ENCODE peak calls at places on chromosomes 11 and 22, in four cellular contexts. G, T, Y and Z are unnamed samples.

GRCh38 chr22:38238519-38239051 is 34.2 kb downstream of the TMEM184B start:
- DNase-seq in G (no peak), T (no peak), Y (no peak), Z (no peak)

GRCh38 chr11:282630-283360 is 4.6 kb downstream of the NLRP6 start:
- DNase-seq in G (no peak), T (peak), Y (no peak), Z (no peak)

GRCh38 chr11:29119116-29119515 is 897.7 kb downstream of the KCNA4 start:
- DNase-seq in G (no peak), T (no peak), Y (no peak), Z (no peak)

GRCh38 chr11:77073328-77074001 is 6.7 kb downstream of the CAPN5 start:
- DNase-seq in G (peak), T (no peak), Y (peak), Z (peak)

GRCh38 chr22:37627545-37627944 is 11.9 kb upstream of the SH3BP1 start:
- DNase-seq in G (no peak), T (no peak), Y (no peak), Z (no peak)

GRCh38 chr11:68314203-68314885 is 2.0 kb downstream of the LRP5 start:
- DNase-seq in G (no peak), T (no peak), Y (peak), Z (peak)

GRCh38 chr11:102254047-102254446 is 63.2 kb upstream of the BIRC3 start:
- DNase-seq in G (no peak), T (no peak), Y (peak), Z (peak)

GRCh38 chr11:109023029-109023428 is 358.2 kb downstream of the DDX10 start:
- DNase-seq in G (no peak), T (no peak), Y (no peak), Z (no peak)

GRCh38 chr11:123653997-123654565 is 343 bp downstream of the SCN3B start:
- DNase-seq in G (no peak), T (peak), Y (peak), Z (peak)

GRCh38 chr22:19700790-19701419 is 13.4 kb upstream of the SEPTIN5 start:
- DNase-seq in G (no peak), T (no peak), Y (no peak), Z (no peak)

GRCh38 chr11:93085097-93085496 is 112.7 kb downstream of the SLC36A4 start:
- DNase-seq in G (no peak), T (no peak), Y (no peak), Z (no peak)

GRCh38 chr22:35480143-35480542 is 60.5 kb upstream of the RASD2 start:
- DNase-seq in G (no peak), T (no peak), Y (no peak), Z (no peak)

GRCh38 chr22:17477401-17477833 is 85.9 kb upstream of the SLC25A18 start:
- DNase-seq in G (no peak), T (no peak), Y (no peak), Z (no peak)

GRCh38 chr11:124762624-124763155 is 600 bp upstream of the ESAM start:
- DNase-seq in G (no peak), T (no peak), Y (peak), Z (no peak)

GRCh38 chr22:31680764-31681624 is 19.0 kb upstream of the PISD start:
- DNase-seq in G (no peak), T (no peak), Y (no peak), Z (no peak)

GRCh38 chr11:18408558-18409242 is 3.4 kb upstream of the LDHC start:
- DNase-seq in G (no peak), T (no peak), Y (no peak), Z (peak)

GRCh38 chr22:43478621-43479285 is 66.9 kb downstream of the MPPED1 start:
- DNase-seq in G (no peak), T (no peak), Y (no peak), Z (no peak)

DNA sequence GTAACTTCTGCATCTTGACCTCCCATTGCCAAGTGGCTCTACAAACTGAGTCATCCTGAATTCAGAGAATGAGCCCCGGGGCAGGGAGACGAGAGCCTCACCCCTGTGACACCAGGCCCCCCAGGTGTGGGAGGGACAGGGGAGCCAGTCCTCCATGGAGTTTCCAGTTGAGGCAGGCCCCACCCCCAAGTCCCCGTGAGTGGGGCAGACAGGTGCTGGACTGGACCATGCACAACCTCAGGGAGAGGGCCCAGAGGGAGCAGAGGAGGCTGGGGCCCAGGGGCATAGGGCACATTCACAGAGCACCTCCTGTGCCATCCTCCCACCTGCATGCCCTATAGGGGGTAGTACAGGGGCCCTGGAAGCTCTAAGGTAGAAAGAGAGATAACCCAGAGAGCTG is 180.8 kb downstream of the BRD1 start:
- DNase-seq in G (no peak), T (no peak), Y (no peak), Z (no peak)
- TF ChIP-seq JUN in G (no peak), T (no peak), Y (no peak), Z (no peak)

GRCh38 chr11:10351435-10351767 is 46.5 kb downstream of the ADM start:
- DNase-seq in G (no peak), T (no peak), Y (peak), Z (no peak)
- TF ChIP-seq KDM1A in G (no peak), T (no peak), Y (no peak), Z (no peak)

DNA sequence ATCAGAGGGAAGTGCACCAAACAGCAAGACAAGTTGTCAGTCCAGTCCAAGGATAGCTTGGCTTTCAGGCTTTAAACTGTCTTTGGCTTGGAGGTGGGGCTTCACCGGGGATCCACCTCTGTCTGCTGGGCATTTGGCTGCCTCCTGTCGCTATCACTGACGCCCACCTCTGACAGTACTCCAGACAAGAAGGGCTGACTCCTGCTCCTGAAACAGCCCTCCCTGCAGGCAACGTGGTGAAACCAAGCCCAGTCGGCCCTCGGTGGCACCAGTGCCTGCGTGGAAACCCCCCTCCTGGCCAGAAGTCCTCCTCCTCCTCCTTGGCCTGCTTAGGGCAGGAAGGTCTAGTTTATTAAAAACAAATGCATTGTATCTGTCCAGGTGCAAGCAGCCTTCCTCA is 16.9 kb downstream of the DHCR7 start:
- DNase-seq in G (no peak), T (no peak), Y (no peak), Z (no peak)
- TF ChIP-seq JUN in G (no peak), T (no peak), Y (no peak), Z (no peak)

DNA sequence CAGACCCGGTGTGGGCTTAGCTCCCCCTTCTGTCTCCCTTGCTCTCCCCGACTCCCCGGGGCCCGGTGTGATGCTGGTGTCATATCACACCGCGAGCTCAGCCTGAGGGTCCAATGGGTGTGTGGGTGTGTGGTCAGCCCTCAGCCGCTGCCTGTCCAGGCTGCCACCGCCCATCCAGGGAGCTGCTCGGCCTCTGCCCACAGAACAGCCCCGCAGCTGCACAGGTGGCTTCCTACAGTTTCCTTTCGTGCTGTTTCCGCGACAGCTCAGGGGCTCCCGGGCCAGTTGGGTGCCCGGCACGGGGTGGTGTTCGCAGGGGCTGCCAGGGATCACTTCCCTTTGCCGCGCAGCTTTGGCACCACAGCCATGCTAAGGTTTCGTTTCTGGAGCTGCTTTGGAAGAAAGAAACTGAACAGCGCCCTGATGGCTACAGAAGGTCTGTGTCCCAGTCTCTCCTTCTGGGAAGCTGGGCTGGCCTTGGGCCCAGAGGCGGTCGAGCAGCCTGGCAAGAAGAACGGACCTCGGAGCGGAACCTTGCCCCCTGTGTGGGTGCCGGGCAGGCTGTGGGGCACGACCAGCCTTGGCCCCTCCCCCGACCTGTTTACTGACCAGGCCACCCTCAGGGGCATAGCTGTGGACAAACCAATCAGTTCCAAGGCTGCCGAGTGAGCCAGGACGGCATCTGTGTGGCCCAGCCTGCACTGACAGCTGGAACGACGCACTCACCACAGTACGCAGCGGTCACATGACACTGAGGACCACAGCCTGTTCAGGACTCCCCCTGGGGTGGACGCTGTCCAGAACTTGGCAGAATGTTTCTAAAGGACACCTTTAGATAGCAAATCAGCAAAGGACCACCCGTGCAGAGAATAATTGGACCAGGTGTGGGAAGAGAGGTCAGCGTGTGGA is 7.0 kb downstream of the PIM3 start:
- DNase-seq in G (peak), T (peak), Y (no peak), Z (no peak)
- TF ChIP-seq KDM1A in G (no peak), T (no peak), Y (no peak), Z (no peak)

GRCh38 chr11:64060861-64061444 is 25.2 kb downstream of the FLRT1 start:
- DNase-seq in G (no peak), T (peak), Y (peak), Z (peak)
- TF ChIP-seq JUN in G (no peak), T (no peak), Y (no peak), Z (no peak)